ENCODE peak calls at places on chromosomes 13 and 19, in seven cellular contexts. H is tibial nerve, W is right lobe of liver, L is spleen, C is upper lobe of left lung, R is transverse colon, B is suprapubic skin. D is an unnamed sample.

GRCh38 chr13:34143637-34144036 is 325.7 kb downstream of the RFC3 start:
- DNase-seq in L (no peak), B (no peak), H (no peak), C (no peak), W (no peak), R (no peak), D (no peak)

GRCh38 chr19:34512254-34512796 is 30.8 kb downstream of the WTIP start:
- DNase-seq in L (no peak), R (no peak), H (no peak), B (no peak), C (peak; percentile 57), W (no peak), D (no peak)

GRCh38 chr13:95524270-95524901 is 28.1 kb upstream of the CLDN10 start:
- DNase-seq in W (no peak), C (no peak), B (no peak), R (no peak), L (no peak), H (no peak), D (no peak)

GRCh38 chr19:16571283-16571682 is 932 bp downstream of the SLC35E1 start:
- DNase-seq in C (no peak), W (no peak), H (no peak), R (no peak), B (no peak), L (no peak), D (no peak)

GRCh38 chr19:13978306-13978705 is 26.0 kb downstream of the DCAF15 start:
- DNase-seq in C (peak; percentile 90), W (peak; percentile 71), B (peak; percentile 89), L (peak; percentile 86), R (peak; percentile 81), H (peak; percentile 71), D (no peak)

GRCh38 chr19:55720214-55720746 is 17.9 kb downstream of the NLRP9 start:
- DNase-seq in R (no peak), W (no peak), C (no peak), H (no peak), B (no peak), L (no peak), D (no peak)

GRCh38 chr19:55679343-55680257 is 4.6 kb downstream of the EPN1 start:
- DNase-seq in C (no peak), H (no peak), W (no peak), R (no peak), B (no peak), L (no peak), D (no peak)

GRCh38 chr13:109309625-109310363 is 476.6 kb downstream of the IRS2 start:
- DNase-seq in L (no peak), B (no peak), H (no peak), R (no peak), W (peak; percentile 38), C (no peak), D (no peak)

GRCh38 chr13:94617389-94618000 is 15.8 kb downstream of the GPR180 start:
- DNase-seq in R (no peak), B (no peak), C (no peak), L (no peak), W (no peak), H (no peak), D (no peak)

GRCh38 chr13:101451641-101452040 is 834 bp upstream of the ITGBL1 start:
- DNase-seq in B (no peak), W (no peak), L (no peak), R (no peak), C (no peak), H (no peak), D (no peak)

GRCh38 chr13:23469901-23470525 is 36.5 kb upstream of the SACS start:
- DNase-seq in R (no peak), B (no peak), L (no peak), W (no peak), C (no peak), H (no peak), D (no peak)

GRCh38 chr13:100040196-100040595 is 48.7 kb upstream of the PCCA start:
- DNase-seq in B (no peak), L (no peak), W (no peak), C (no peak), H (no peak), R (no peak), D (no peak)

GRCh38 chr19:33683881-33684549 is 62.3 kb downstream of the CHST8 start:
- DNase-seq in L (peak; percentile 76), C (no peak), H (no peak), W (peak; percentile 42), R (no peak), B (peak; percentile 45), D (no peak)

GRCh38 chr13:110524484-110525254 is 36.9 kb downstream of the RAB20 start:
- DNase-seq in L (no peak), H (no peak), C (peak; percentile 66), W (peak; percentile 90), B (no peak), R (peak; percentile 88), D (no peak)

GRCh38 chr13:27309967-27310598 is 39.5 kb downstream of the RASL11A start:
- DNase-seq in L (no peak), W (no peak), B (no peak), C (no peak), R (no peak), H (no peak), D (no peak)

DNA sequence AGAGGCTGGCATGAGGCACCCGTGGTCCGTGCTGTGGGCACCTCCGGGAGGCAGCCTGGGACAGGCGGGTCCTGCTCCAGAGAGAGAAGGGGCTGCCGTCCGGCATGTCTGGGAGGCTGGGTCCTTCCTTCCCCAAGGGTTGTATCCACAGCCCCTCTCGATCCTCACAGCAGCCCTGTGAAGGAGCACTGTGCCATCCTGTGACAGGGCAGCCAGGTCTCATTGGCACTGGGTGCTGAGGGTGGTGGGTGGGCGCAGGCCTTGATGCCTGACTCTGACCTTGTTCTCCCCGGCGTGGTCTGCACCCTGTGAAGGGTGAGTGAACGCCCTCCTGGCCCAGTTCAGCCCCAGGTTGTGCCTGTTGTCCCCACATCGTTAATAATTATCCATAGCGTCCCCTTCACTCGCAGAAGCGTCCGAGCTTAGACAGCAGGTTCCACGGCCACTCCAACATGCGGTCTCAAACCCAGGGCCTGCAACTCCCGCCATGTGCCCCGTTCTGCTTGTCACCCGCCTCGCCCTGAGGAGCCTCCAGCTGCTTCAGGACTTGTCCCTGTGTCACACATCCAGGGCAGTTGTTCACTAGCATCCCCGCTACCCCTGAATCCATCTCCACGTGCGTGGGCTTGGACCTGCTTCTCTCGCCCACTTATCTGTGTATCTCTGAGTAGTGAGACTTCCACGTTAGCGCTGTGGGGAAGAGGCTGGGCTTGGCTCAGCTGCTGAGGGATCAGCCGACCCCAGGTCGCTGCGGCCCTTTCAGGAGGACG is 10.6 kb downstream of the ATP11A start:
- DNase-seq in H (no peak), B (peak; percentile 52), R (no peak), L (peak; percentile 67), W (no peak), C (peak; percentile 58), D (no peak)
- H3K27ac ChIP-seq in H (no peak overlapping the region), B (no peak overlapping the region), R (no peak overlapping the region), L (no peak overlapping the region), W (no peak overlapping the region), C (peak overlapping the region; percentile 11), D (no peak overlapping the region)

GRCh38 chr19:11378319-11379189 is 4.1 kb downstream of the SWSAP1 start:
- DNase-seq in R (peak; percentile 39), L (peak; percentile 86), W (peak; percentile 50), C (peak; percentile 59), B (no peak), H (no peak), D (no peak)
- H3K4me3 ChIP-seq in R (no peak overlapping the region), L (no peak overlapping the region), W (no peak overlapping the region), C (no peak overlapping the region), B (no peak overlapping the region), H (no peak overlapping the region), D (no peak overlapping the region)

GRCh38 chr19:48501446-48501960 is 10.1 kb downstream of the LMTK3 start:
- DNase-seq in B (no peak), R (peak; percentile 78), C (peak; percentile 86), L (no peak), W (no peak), H (no peak), D (no peak)
- TF ChIP-seq POLR2A in B (no peak), R (no peak), C (no peak), L (no peak), W (no peak), H (no peak), D (peak; percentile 4)

GRCh38 chr13:29140277-29140676 is 320.1 kb downstream of the MTUS2 start:
- DNase-seq in R (no peak), H (no peak), B (no peak), L (no peak), W (no peak), C (no peak), D (no peak)
- H3K27ac ChIP-seq in R (no peak overlapping the region), H (no peak overlapping the region), B (no peak overlapping the region), L (no peak overlapping the region), W (no peak overlapping the region), C (no peak overlapping the region), D (no peak overlapping the region)

GRCh38 chr19:3644351-3645066 is 17.9 kb upstream of the CACTIN start:
- DNase-seq in R (no peak), H (peak; percentile 44), L (no peak), W (peak; percentile 87), C (peak; percentile 62), B (no peak), D (no peak)

GRCh38 chr19:3645726-3646125 is 19.1 kb upstream of the CACTIN start:
- DNase-seq in L (no peak), C (peak; percentile 58), R (no peak), W (no peak), B (no peak), H (no peak), D (no peak)

GRCh38 chr19:3643592-3644313 is 17.2 kb upstream of the CACTIN start:
- DNase-seq in B (no peak), R (no peak), W (no peak), H (no peak), C (peak; percentile 79), L (no peak), D (no peak)

GRCh38 chr19:3646336-3647092 is 19.9 kb upstream of the CACTIN start:
- DNase-seq in W (no peak), C (peak; percentile 70), L (no peak), H (no peak), R (no peak), B (no peak), D (no peak)

DNA sequence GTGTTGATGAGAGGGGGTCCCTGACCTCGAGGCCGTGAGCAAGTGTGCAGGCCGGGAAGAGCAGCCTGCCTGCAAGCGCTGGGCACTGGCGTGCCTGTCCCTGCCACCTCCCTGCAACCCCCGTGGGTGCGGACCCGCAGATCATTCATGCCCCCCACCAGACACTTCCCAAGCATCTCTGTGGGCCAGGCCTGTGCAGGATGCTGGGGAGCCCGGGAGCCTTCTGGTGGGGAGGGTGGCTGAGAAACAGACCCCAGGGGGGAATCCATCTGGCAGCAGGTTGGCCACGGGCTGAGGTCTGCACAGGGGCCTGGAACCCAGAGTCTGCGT is 18.4 kb upstream of the CACTIN start:
- DNase-seq in B (no peak), H (no peak), W (no peak), L (no peak), C (peak; percentile 59), R (no peak), D (no peak)
- H3K4me3 ChIP-seq in B (no peak overlapping the region), H (no peak overlapping the region), W (no peak overlapping the region), L (no peak overlapping the region), C (no peak overlapping the region), R (no peak overlapping the region), D (no peak overlapping the region)